ENCODE peak calls at places on chromosome 15, in four cellular contexts. One of them, this sample, is unnamed.

GRCh38 chr15:40930430-40931299 is 1.5 kb downstream of the DLL4 start:
- DNase-seq in dorsolateral prefrontal cortex: no peak
- DNase-seq in omental fat pad: no peak
- DNase-seq in RWPE2: peak
- DNase-seq in this sample: no peak

GRCh38 chr15:35530698-35531097 is 15.3 kb downstream of the DPH6 start:
- DNase-seq in dorsolateral prefrontal cortex: no peak
- DNase-seq in omental fat pad: no peak
- DNase-seq in RWPE2: no peak
- DNase-seq in this sample: no peak

GRCh38 chr15:66578286-66578875 is 12.6 kb upstream of the LCTL start:
- DNase-seq in dorsolateral prefrontal cortex: no peak
- DNase-seq in omental fat pad: no peak
- DNase-seq in RWPE2: no peak
- DNase-seq in this sample: no peak

GRCh38 chr15:89648106-89649012 is 6.9 kb downstream of the KIF7 start:
- DNase-seq in dorsolateral prefrontal cortex: no peak
- DNase-seq in omental fat pad: no peak
- DNase-seq in RWPE2: peak
- DNase-seq in this sample: no peak

GRCh38 chr15:78604420-78604819 is 16.4 kb downstream of the CHRNA3 start:
- DNase-seq in dorsolateral prefrontal cortex: no peak
- DNase-seq in omental fat pad: no peak
- DNase-seq in RWPE2: no peak
- DNase-seq in this sample: no peak

GRCh38 chr15:85313339-85313738 is 67.1 kb upstream of the AKAP13 start:
- DNase-seq in dorsolateral prefrontal cortex: no peak
- DNase-seq in omental fat pad: no peak
- DNase-seq in RWPE2: no peak
- DNase-seq in this sample: no peak

GRCh38 chr15:41958002-41958420 is 14.3 kb downstream of the EHD4 start:
- DNase-seq in dorsolateral prefrontal cortex: no peak
- DNase-seq in omental fat pad: no peak
- DNase-seq in RWPE2: no peak
- DNase-seq in this sample: no peak

GRCh38 chr15:65329991-65330735 is 25.7 kb downstream of the RNU5B-1 start:
- DNase-seq in dorsolateral prefrontal cortex: no peak
- DNase-seq in omental fat pad: no peak
- DNase-seq in RWPE2: no peak
- DNase-seq in this sample: no peak

GRCh38 chr15:63726491-63726890 is 107.3 kb downstream of the HERC1 start:
- DNase-seq in dorsolateral prefrontal cortex: no peak
- DNase-seq in omental fat pad: no peak
- DNase-seq in RWPE2: no peak
- DNase-seq in this sample: no peak

GRCh38 chr15:40241305-40242215 is 2.7 kb downstream of the PAK6 start:
- DNase-seq in dorsolateral prefrontal cortex: peak
- DNase-seq in omental fat pad: peak
- DNase-seq in RWPE2: no peak
- DNase-seq in this sample: no peak

GRCh38 chr15:87362531-87362930 is 894.0 kb downstream of the NTRK3 start:
- DNase-seq in dorsolateral prefrontal cortex: no peak
- DNase-seq in omental fat pad: no peak
- DNase-seq in RWPE2: no peak
- DNase-seq in this sample: no peak

GRCh38 chr15:79028411-79028964 is 62.1 kb downstream of the RASGRF1 start:
- DNase-seq in dorsolateral prefrontal cortex: peak
- DNase-seq in omental fat pad: peak
- DNase-seq in RWPE2: no peak
- DNase-seq in this sample: no peak

GRCh38 chr15:77774350-77774749 is 141.6 kb upstream of the LINGO1 start:
- DNase-seq in dorsolateral prefrontal cortex: no peak
- DNase-seq in omental fat pad: no peak
- DNase-seq in RWPE2: no peak
- DNase-seq in this sample: no peak

GRCh38 chr15:74889882-74890768 is at the start of gene MPI:
- DNase-seq in dorsolateral prefrontal cortex: peak
- DNase-seq in omental fat pad: peak
- DNase-seq in RWPE2: peak
- DNase-seq in this sample: peak

GRCh38 chr15:44471885-44472284 is 44.5 kb downstream of the CTDSPL2 start:
- DNase-seq in dorsolateral prefrontal cortex: no peak
- DNase-seq in omental fat pad: no peak
- DNase-seq in RWPE2: no peak
- DNase-seq in this sample: no peak
- TF ChIP-seq CTCF in dorsolateral prefrontal cortex: no peak
- TF ChIP-seq CTCF in omental fat pad: no peak
- TF ChIP-seq CTCF in RWPE2: no peak
- TF ChIP-seq CTCF in this sample: no peak

DNA sequence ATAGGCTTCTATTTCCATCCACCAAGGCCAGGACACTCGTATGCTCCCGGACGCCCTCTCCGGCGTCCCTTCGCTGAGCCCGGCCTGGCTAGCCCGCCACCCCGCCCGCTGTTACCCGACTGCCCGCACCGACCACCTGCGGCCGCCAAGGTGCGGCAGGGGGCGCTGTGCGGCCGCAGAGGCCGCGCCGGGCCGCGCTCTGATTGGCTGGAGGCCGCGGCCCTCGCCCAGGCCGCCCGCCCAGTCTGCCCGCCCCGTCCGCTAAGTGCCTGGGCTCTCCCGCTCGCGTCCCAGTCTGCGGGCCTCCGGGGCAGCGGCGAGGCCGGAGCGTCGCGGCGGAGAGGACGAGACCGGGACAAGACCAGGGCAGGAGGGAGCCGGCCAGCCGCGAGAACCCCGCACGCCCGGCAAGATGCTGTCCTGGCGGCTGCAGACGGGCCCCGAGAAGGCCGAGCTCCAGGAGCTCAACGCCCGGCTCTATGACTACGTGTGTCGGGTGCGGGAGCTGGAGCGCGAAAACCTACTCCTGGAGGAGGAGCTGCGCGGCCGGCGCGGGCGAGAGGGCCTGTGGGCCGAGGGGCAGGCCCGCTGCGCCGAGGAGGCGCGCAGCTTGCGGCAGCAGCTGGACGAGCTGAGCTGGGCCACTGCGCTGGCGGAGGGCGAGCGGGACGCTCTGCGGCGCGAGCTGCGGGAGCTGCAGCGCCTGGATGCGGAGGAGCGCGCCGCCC is at the start of gene SYNM:
- DNase-seq in dorsolateral prefrontal cortex: peak
- DNase-seq in omental fat pad: no peak
- DNase-seq in RWPE2: no peak
- DNase-seq in this sample: peak
- TF ChIP-seq CTCF in dorsolateral prefrontal cortex: peak
- TF ChIP-seq CTCF in omental fat pad: no peak
- TF ChIP-seq CTCF in RWPE2: peak
- TF ChIP-seq CTCF in this sample: no peak

GRCh38 chr15:70210538-70210937 is 112.8 kb upstream of the TLE3 start:
- DNase-seq in dorsolateral prefrontal cortex: no peak
- DNase-seq in omental fat pad: no peak
- DNase-seq in RWPE2: peak
- DNase-seq in this sample: no peak
- TF ChIP-seq CTCF in dorsolateral prefrontal cortex: no peak
- TF ChIP-seq CTCF in omental fat pad: no peak
- TF ChIP-seq CTCF in RWPE2: no peak
- TF ChIP-seq CTCF in this sample: no peak

GRCh38 chr15:38650384-38650783 is 85.8 kb upstream of the RASGRP1 start:
- DNase-seq in dorsolateral prefrontal cortex: no peak
- DNase-seq in omental fat pad: no peak
- DNase-seq in RWPE2: no peak
- DNase-seq in this sample: no peak

GRCh38 chr15:38647683-38648082 is 83.1 kb upstream of the RASGRP1 start:
- DNase-seq in dorsolateral prefrontal cortex: no peak
- DNase-seq in omental fat pad: no peak
- DNase-seq in RWPE2: no peak
- DNase-seq in this sample: no peak

GRCh38 chr15:38650936-38651327 is 86.3 kb upstream of the RASGRP1 start:
- DNase-seq in dorsolateral prefrontal cortex: no peak
- DNase-seq in omental fat pad: no peak
- DNase-seq in RWPE2: no peak
- DNase-seq in this sample: no peak

GRCh38 chr15:38646716-38647115 is 82.1 kb upstream of the RASGRP1 start:
- DNase-seq in dorsolateral prefrontal cortex: no peak
- DNase-seq in omental fat pad: no peak
- DNase-seq in RWPE2: no peak
- DNase-seq in this sample: no peak

GRCh38 chr15:38648116-38648843 is 83.7 kb upstream of the RASGRP1 start:
- DNase-seq in dorsolateral prefrontal cortex: no peak
- DNase-seq in omental fat pad: no peak
- DNase-seq in RWPE2: no peak
- DNase-seq in this sample: no peak
- TF ChIP-seq CTCF in dorsolateral prefrontal cortex: no peak
- TF ChIP-seq CTCF in omental fat pad: no peak
- TF ChIP-seq CTCF in RWPE2: no peak
- TF ChIP-seq CTCF in this sample: no peak

GRCh38 chr15:59105839-59106238 is 893 bp downstream of the CCNB2 start:
- DNase-seq in dorsolateral prefrontal cortex: no peak
- DNase-seq in omental fat pad: no peak
- DNase-seq in RWPE2: no peak
- DNase-seq in this sample: no peak
- TF ChIP-seq CTCF in dorsolateral prefrontal cortex: no peak
- TF ChIP-seq CTCF in omental fat pad: no peak
- TF ChIP-seq CTCF in RWPE2: peak
- TF ChIP-seq CTCF in this sample: no peak

DNA sequence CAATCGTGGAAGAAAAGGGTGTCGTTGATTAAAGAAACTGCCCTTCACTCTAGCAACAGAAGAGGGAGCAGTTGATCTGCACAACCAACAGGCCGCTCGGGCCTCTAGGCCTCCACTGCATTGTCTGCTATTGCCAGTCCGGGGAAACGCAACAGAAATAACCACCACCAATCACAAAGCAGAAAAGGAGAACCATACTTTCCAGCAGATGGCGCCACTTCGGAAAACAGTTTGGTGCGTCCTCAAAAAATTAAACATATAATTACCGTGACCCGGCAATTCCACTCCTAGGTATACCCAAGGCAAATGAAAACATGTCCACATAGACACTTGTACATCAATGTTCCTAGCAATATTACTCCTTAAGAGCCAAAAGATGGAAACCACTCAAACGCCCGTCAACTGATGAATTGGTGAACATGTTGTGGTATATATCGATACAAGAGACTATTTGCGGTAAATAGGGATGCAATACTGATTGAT is 154.1 kb downstream of the TJP1 start:
- DNase-seq in dorsolateral prefrontal cortex: peak
- DNase-seq in omental fat pad: no peak
- DNase-seq in RWPE2: no peak
- DNase-seq in this sample: no peak
- TF ChIP-seq CTCF in dorsolateral prefrontal cortex: peak
- TF ChIP-seq CTCF in omental fat pad: no peak
- TF ChIP-seq CTCF in RWPE2: peak
- TF ChIP-seq CTCF in this sample: no peak

GRCh38 chr15:91973481-91973880 is 120.0 kb downstream of the SLCO3A1 start:
- DNase-seq in dorsolateral prefrontal cortex: no peak
- DNase-seq in omental fat pad: no peak
- DNase-seq in RWPE2: no peak
- DNase-seq in this sample: no peak
- TF ChIP-seq CTCF in dorsolateral prefrontal cortex: no peak
- TF ChIP-seq CTCF in omental fat pad: no peak
- TF ChIP-seq CTCF in RWPE2: peak
- TF ChIP-seq CTCF in this sample: no peak

GRCh38 chr15:68469162-68470048 is 37.4 kb upstream of the ITGA11 start:
- DNase-seq in dorsolateral prefrontal cortex: no peak
- DNase-seq in omental fat pad: no peak
- DNase-seq in RWPE2: no peak
- DNase-seq in this sample: no peak

GRCh38 chr15:68470981-68471380 is 39.0 kb upstream of the ITGA11 start:
- DNase-seq in dorsolateral prefrontal cortex: no peak
- DNase-seq in omental fat pad: no peak
- DNase-seq in RWPE2: no peak
- DNase-seq in this sample: no peak

GRCh38 chr15:68471552-68471951 is 39.6 kb upstream of the ITGA11 start:
- DNase-seq in dorsolateral prefrontal cortex: no peak
- DNase-seq in omental fat pad: no peak
- DNase-seq in RWPE2: no peak
- DNase-seq in this sample: no peak

GRCh38 chr15:68466876-68467275 is 34.9 kb upstream of the ITGA11 start:
- DNase-seq in dorsolateral prefrontal cortex: no peak
- DNase-seq in omental fat pad: no peak
- DNase-seq in RWPE2: no peak
- DNase-seq in this sample: no peak

GRCh38 chr15:68470049-68470738 is 38.2 kb upstream of the ITGA11 start:
- DNase-seq in dorsolateral prefrontal cortex: no peak
- DNase-seq in omental fat pad: no peak
- DNase-seq in RWPE2: no peak
- DNase-seq in this sample: no peak
- TF ChIP-seq CTCF in dorsolateral prefrontal cortex: no peak
- TF ChIP-seq CTCF in omental fat pad: no peak
- TF ChIP-seq CTCF in RWPE2: no peak
- TF ChIP-seq CTCF in this sample: no peak

GRCh38 chr15:83011271-83012037 is at the start of gene C15orf40:
- DNase-seq in dorsolateral prefrontal cortex: peak
- DNase-seq in omental fat pad: peak
- DNase-seq in RWPE2: peak
- DNase-seq in this sample: peak
- TF ChIP-seq CTCF in dorsolateral prefrontal cortex: peak
- TF ChIP-seq CTCF in omental fat pad: no peak
- TF ChIP-seq CTCF in RWPE2: peak
- TF ChIP-seq CTCF in this sample: no peak

This sample was measured in activated B cell treated with CpG ODN at 0.5 μM for 24 hours.